ENCODE peak calls at places on chromosomes 7 and 10, in ten cellular contexts. O is spleen, B is H1, M is ovary, S is hepatocyte, V is stomach, X is H9, H is suprapubic skin, T is mucosa of descending colon, G is psoas muscle. N is an unnamed sample. For H3K9me3 and H3K4me1, the result is how much of the 10 kb centered on the place peaks cover.

GRCh38 chr7:73885975-73886798 is 25.2 kb downstream of the TMEM270 start:
- DNase-seq in H (no peak), G (peak), B (no peak), V (peak), S (peak), O (no peak), T (no peak), X (peak), M (peak), N (no peak)

GRCh38 chr7:72805526-72806494 is 22.2 kb downstream of the TYW1B start:
- DNase-seq in G (no peak), X (no peak), B (no peak), V (no peak), O (no peak), S (no peak), T (no peak), H (no peak), M (no peak), N (no peak)

GRCh38 chr10:132805599-132805998 is 19.7 kb upstream of the NKX6-2 start:
- DNase-seq in V (peak), G (peak), H (peak), M (no peak), S (no peak), O (peak), B (no peak), X (no peak), T (no peak), N (no peak)

GRCh38 chr10:91034494-91035157 is 113.7 kb upstream of the ANKRD1 start:
- DNase-seq in O (no peak), H (peak), X (no peak), B (no peak), V (peak), G (peak), M (peak), T (peak), S (peak), N (no peak)

GRCh38 chr7:118195837-118196474 is 12.0 kb downstream of the LSM8 start:
- DNase-seq in V (peak), G (no peak), H (no peak), T (peak), X (no peak), B (no peak), O (no peak), M (peak), S (peak), N (no peak)

GRCh38 chr7:95536656-95537311 is 51.0 kb downstream of the ASB4 start:
- DNase-seq in S (peak), O (no peak), X (no peak), M (no peak), H (no peak), G (no peak), T (peak), B (no peak), V (no peak), N (no peak)

GRCh38 chr7:137439829-137440433 is 96.4 kb upstream of the PTN start:
- DNase-seq in B (no peak), O (no peak), X (peak), S (no peak), V (no peak), H (no peak), M (no peak), T (no peak), G (no peak), N (no peak)

GRCh38 chr7:452230-452751 is 67.4 kb downstream of the PDGFA start:
- DNase-seq in M (no peak), S (peak), O (peak), G (no peak), B (peak), V (no peak), T (no peak), H (no peak), X (no peak), N (no peak)

GRCh38 chr10:132709471-132709951 is 76.4 kb downstream of the NKX6-2 start:
- DNase-seq in S (no peak), O (peak), T (no peak), X (peak), B (no peak), M (no peak), G (peak), H (peak), V (no peak), N (no peak)

GRCh38 chr10:26621889-26622681 is 75.4 kb upstream of the PDSS1 start:
- DNase-seq in V (peak), G (peak), H (peak), M (no peak), T (peak), B (no peak), X (peak), O (peak), S (peak), N (peak)

GRCh38 chr10:72886596-72887522 is 6.7 kb upstream of the OIT3 start:
- DNase-seq in B (peak), H (no peak), G (no peak), X (peak), S (no peak), V (no peak), T (no peak), O (no peak), M (no peak), N (no peak)

GRCh38 chr7:98474558-98474957 is 73.7 kb upstream of the BAIAP2L1 start:
- DNase-seq in T (no peak), B (no peak), V (no peak), G (no peak), M (no peak), S (no peak), X (no peak), O (no peak), H (no peak), N (no peak)

GRCh38 chr7:79282882-79283602 is 170.4 kb downstream of the MAGI2 start:
- DNase-seq in O (no peak), G (no peak), H (no peak), B (no peak), V (no peak), S (no peak), X (no peak), T (no peak), M (no peak), N (no peak)

GRCh38 chr10:29285624-29286051 is 3.2 kb upstream of the LYZL1 start:
- DNase-seq in M (no peak), G (no peak), X (no peak), V (no peak), B (no peak), S (no peak), O (no peak), T (no peak), H (no peak), N (no peak)

GRCh38 chr10:101466016-101466912 is 112.3 kb downstream of the BTRC start:
- DNase-seq in H (no peak), G (no peak), M (no peak), O (no peak), S (no peak), V (no peak), T (no peak), B (no peak), X (no peak), N (no peak)

GRCh38 chr7:81583882-81584533 is 185.8 kb downstream of the HGF start:
- DNase-seq in T (no peak), H (no peak), S (no peak), M (no peak), O (no peak), V (no peak), B (no peak), G (no peak), X (no peak), N (no peak)

GRCh38 chr10:27506280-27506679 is 2.2 kb downstream of the RAB18 start:
- DNase-seq in S (no peak), X (no peak), V (no peak), O (no peak), G (no peak), H (no peak), T (no peak), B (no peak), M (no peak), N (no peak)

GRCh38 chr10:123633636-123634035 is 32.5 kb upstream of the GPR26 start:
- DNase-seq in T (no peak), B (no peak), G (no peak), X (no peak), S (no peak), M (no peak), O (no peak), V (no peak), H (no peak), N (no peak)

GRCh38 chr7:25845341-25845923 is 306.6 kb upstream of the NFE2L3 start:
- DNase-seq in M (no peak), G (no peak), T (no peak), O (no peak), V (no peak), S (peak), H (no peak), B (no peak), X (no peak), N (no peak)

GRCh38 chr7:132815130-132815529 is 238.9 kb upstream of the PLXNA4 start:
- DNase-seq in X (no peak), V (no peak), M (no peak), H (no peak), S (no peak), O (no peak), B (no peak), T (no peak), G (no peak), N (no peak)

GRCh38 chr7:2032030-2032875 is 200.5 kb downstream of the MAD1L1 start:
- DNase-seq in B (no peak), G (peak), X (no peak), V (peak), T (no peak), O (peak), S (no peak), M (no peak), H (peak), N (no peak)

GRCh38 chr10:132987671-132988571 is 45.6 kb upstream of the CFAP46 start:
- DNase-seq in T (no peak), V (no peak), B (no peak), X (no peak), S (peak), G (peak), H (no peak), O (peak), M (no peak), N (no peak)

GRCh38 chr7:152477079-152477478 is 41.3 kb upstream of the KMT2C start:
- DNase-seq in X (no peak), O (no peak), S (no peak), G (no peak), T (no peak), B (no peak), H (no peak), M (no peak), V (no peak), N (no peak)

GRCh38 chr7:98872328-98872924 is 2.6 kb upstream of the TMEM130 start:
- DNase-seq in H (peak), S (no peak), B (no peak), G (no peak), M (no peak), T (peak), V (no peak), O (peak), X (no peak), N (no peak)

GRCh38 chr7:121032645-121033460 is 44.3 kb downstream of the CPED1 start:
- DNase-seq in M (no peak), G (no peak), X (no peak), T (no peak), V (no peak), O (no peak), B (no peak), S (no peak), H (no peak), N (no peak)

GRCh38 chr7:34354906-34355305 is 303.1 kb upstream of the NPSR1 start:
- DNase-seq in V (no peak), H (no peak), S (no peak), O (no peak), G (no peak), X (no peak), M (no peak), T (no peak), B (no peak), N (no peak)

GRCh38 chr7:110944966-110945644 is 145.8 kb upstream of the LRRN3 start:
- DNase-seq in V (no peak), O (no peak), X (no peak), S (no peak), M (no peak), B (no peak), T (no peak), G (no peak), H (no peak), N (no peak)

GRCh38 chr10:89165923-89166322 is 41.2 kb downstream of the CH25H start:
- DNase-seq in S (no peak), T (no peak), H (no peak), X (no peak), O (no peak), G (no peak), M (no peak), B (no peak), V (no peak), N (no peak)

GRCh38 chr10:24552346-24553016 is 171.2 kb downstream of the ARHGAP21 start:
- DNase-seq in X (peak), O (no peak), T (peak), H (no peak), M (no peak), S (peak), G (peak), V (peak), B (peak), N (no peak)

GRCh38 chr10:785539-786214 is 96.2 kb upstream of the DIP2C start:
- DNase-seq in S (no peak), H (peak), G (peak), T (no peak), X (peak), B (no peak), V (peak), M (peak), O (no peak), N (no peak)

GRCh38 chr10:61775111-61775510 is 112.4 kb downstream of the CABCOCO1 start:
- DNase-seq in M (no peak), O (no peak), X (no peak), B (no peak), V (no peak), S (no peak), H (no peak), G (no peak), T (no peak), N (no peak)

GRCh38 chr7:95501261-95501816 is 15.6 kb downstream of the ASB4 start:
- DNase-seq in V (no peak), S (no peak), X (no peak), G (no peak), B (no peak), M (no peak), O (no peak), T (no peak), H (no peak), N (no peak)

GRCh38 chr10:92395271-92395670 is 104.3 kb downstream of the MARCHF5 start:
- DNase-seq in V (no peak), H (no peak), G (no peak), O (no peak), S (no peak), M (no peak), T (no peak), B (no peak), X (no peak), N (no peak)

GRCh38 chr7:118057404-118057803 is 126.6 kb upstream of the LSM8 start:
- DNase-seq in H (no peak), G (no peak), X (no peak), T (no peak), V (no peak), M (no peak), B (no peak), O (no peak), S (peak), N (no peak)

GRCh38 chr7:119782286-119782685 is 490.7 kb upstream of the KCND2 start:
- DNase-seq in X (no peak), T (no peak), G (no peak), S (no peak), O (no peak), B (no peak), M (no peak), V (no peak), H (no peak), N (no peak)
- H3K9me3 ChIP-seq in X (under half), T (under half), G (under half), S (under half), O (under half), B (under half), M (under half), V (under half), H (under half), N (under half)

GRCh38 chr10:79052311-79053080 is 16.3 kb upstream of the ZMIZ1 start:
- DNase-seq in M (no peak), B (no peak), V (peak), S (peak), G (peak), O (peak), T (peak), X (no peak), H (peak), N (no peak)
- H3K4me1 ChIP-seq in M (under half), B (under half), V (half or more), S (under half), G (under half), O (under half), T (half or more), X (under half), H (under half), N (under half)

GRCh38 chr10:81473755-81474154 is 401.2 kb upstream of the NRG3 start:
- DNase-seq in T (no peak), X (no peak), O (no peak), B (no peak), V (no peak), S (no peak), M (no peak), G (no peak), H (no peak), N (no peak)

GRCh38 chr10:81479316-81479715 is 395.7 kb upstream of the NRG3 start:
- DNase-seq in V (no peak), G (no peak), B (no peak), M (no peak), S (no peak), O (no peak), H (no peak), T (no peak), X (no peak), N (no peak)
- H3K9me3 ChIP-seq in V (under half), G (under half), B (under half), M (under half), S (under half), O (under half), H (under half), T (under half), X (under half), N (under half)

GRCh38 chr7:55534262-55534915 is 37.9 kb downstream of the VOPP1 start:
- DNase-seq in G (peak), T (peak), S (no peak), X (no peak), H (no peak), M (no peak), B (no peak), V (no peak), O (peak), N (peak)
- H3K4me1 ChIP-seq in G (half or more), T (under half), S (under half), X (under half), H (under half), M (under half), B (under half), V (under half), O (half or more), N (under half)

GRCh38 chr10:106348933-106349332 is 815.6 kb downstream of the SORCS1 start:
- DNase-seq in S (no peak), B (no peak), T (no peak), M (no peak), O (no peak), G (no peak), X (no peak), V (no peak), H (no peak), N (no peak)
- H3K9me3 ChIP-seq in S (under half), B (under half), T (under half), M (under half), O (under half), G (under half), X (under half), V (under half), H (under half), N (under half)

DNA sequence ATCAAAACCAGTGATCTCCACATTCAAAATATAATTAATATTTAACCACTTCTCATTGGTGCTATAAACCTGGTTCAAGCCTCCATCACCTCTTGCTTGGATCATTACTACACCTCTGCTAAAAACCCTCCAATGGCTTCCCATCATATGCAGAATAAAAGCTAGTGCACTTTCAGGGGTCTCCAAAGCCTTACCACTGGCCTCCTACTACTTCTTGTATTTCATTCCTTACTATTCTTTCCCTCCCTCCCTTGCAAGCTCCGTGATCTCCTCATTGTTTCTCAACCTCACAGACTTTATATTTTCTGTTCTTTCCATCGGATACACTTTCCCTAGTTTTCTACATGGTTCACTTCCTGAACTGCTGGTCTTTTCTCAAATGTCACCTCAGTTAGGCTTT is 31.5 kb downstream of the LMOD2 start:
- DNase-seq in H (no peak), T (no peak), M (no peak), G (no peak), X (no peak), B (no peak), S (no peak), O (no peak), V (no peak), N (no peak)
- H3K4me1 ChIP-seq in H (under half), T (under half), M (under half), G (under half), X (under half), B (under half), S (under half), O (under half), V (under half), N (under half)

GRCh38 chr7:138559448-138559847 is 99.4 kb downstream of the TRIM24 start:
- DNase-seq in M (no peak), B (no peak), X (no peak), H (no peak), S (no peak), T (no peak), O (no peak), V (no peak), G (no peak), N (no peak)

GRCh38 chr7:138565071-138565450 is 105.0 kb downstream of the TRIM24 start:
- DNase-seq in X (no peak), S (no peak), H (no peak), M (no peak), V (no peak), G (no peak), O (no peak), B (no peak), T (no peak), N (no peak)

GRCh38 chr7:138564365-138564764 is 104.3 kb downstream of the TRIM24 start:
- DNase-seq in O (no peak), G (peak), M (no peak), B (no peak), V (peak), H (no peak), T (no peak), S (peak), X (no peak), N (no peak)

GRCh38 chr7:138565451-138566114 is 105.5 kb downstream of the TRIM24 start:
- DNase-seq in G (no peak), V (no peak), H (no peak), M (no peak), S (peak), O (no peak), X (peak), T (no peak), B (no peak), N (no peak)

GRCh38 chr7:138563808-138564207 is 103.7 kb downstream of the TRIM24 start:
- DNase-seq in B (no peak), M (no peak), G (no peak), V (no peak), X (no peak), S (no peak), O (no peak), H (no peak), T (no peak), N (no peak)
- H3K9me3 ChIP-seq in B (under half), M (under half), G (under half), V (half or more), X (half or more), S (under half), O (half or more), H (under half), T (half or more), N (under half)

DNA sequence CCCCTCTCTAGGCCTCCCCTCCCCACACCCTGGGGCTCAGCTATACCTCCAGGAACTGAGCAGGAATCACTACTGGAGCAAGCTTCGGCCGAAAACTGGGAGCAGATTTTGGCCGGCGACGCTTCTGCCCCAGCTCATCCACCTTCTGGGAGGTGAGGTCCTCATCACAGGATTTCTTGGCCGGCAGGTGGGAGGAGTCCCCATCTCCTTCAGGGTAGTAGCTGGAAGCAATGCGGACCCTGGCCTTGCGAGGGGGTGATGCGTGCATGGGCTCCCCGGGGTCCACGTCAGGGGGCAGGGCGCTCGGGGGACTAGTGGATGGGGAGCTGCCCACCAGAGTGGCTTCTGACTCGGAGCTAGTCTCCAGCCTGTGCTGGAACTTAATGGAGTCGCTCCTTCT is 105.5 kb downstream of the DLG5 start:
- DNase-seq in G (peak), T (no peak), V (no peak), M (no peak), H (no peak), S (no peak), B (no peak), X (no peak), O (peak), N (no peak)
- H3K4me1 ChIP-seq in G (under half), T (under half), V (under half), M (under half), H (under half), S (under half), B (under half), X (under half), O (under half), N (under half)

DNA sequence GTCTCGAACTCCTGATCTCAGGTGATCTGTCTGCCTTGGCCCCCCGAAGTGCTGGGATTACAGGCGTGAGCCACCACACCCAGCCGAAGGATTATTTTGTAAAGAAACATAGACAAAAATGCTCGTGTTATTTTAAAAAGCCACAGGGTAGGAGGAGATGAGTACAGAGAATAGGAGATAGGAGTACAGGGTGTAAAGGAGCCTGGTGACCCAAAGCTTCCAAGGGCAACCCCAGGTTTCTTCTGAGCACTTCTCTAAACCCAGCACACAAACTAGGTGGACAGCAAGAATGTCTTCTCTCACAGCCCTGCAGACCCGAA is 54.7 kb downstream of the ZNF467 start:
- DNase-seq in S (no peak), M (no peak), T (no peak), G (no peak), X (no peak), B (no peak), H (no peak), V (no peak), O (no peak), N (no peak)
- H3K9me3 ChIP-seq in S (under half), M (under half), T (under half), G (under half), X (under half), B (under half), H (under half), V (under half), O (under half), N (under half)

GRCh38 chr7:18831943-18832342 is 285.5 kb downstream of the TWIST1 start:
- DNase-seq in V (no peak), G (no peak), B (no peak), O (no peak), X (no peak), S (no peak), H (no peak), M (no peak), T (no peak), N (no peak)
- H3K4me1 ChIP-seq in V (under half), G (under half), B (under half), O (under half), X (under half), S (under half), H (under half), M (under half), T (under half), N (under half)

N was measured in esophagus squamous epithelium.